ENCODE peak calls at places on chromosome 12, in eight cellular contexts. B is HCT116, U is HepG2, O is A549, W is K562, H is GM12878, K is IMR-90, A is H1. Y is an unnamed sample.

GRCh38 chr12:39782026-39782545 is 162.5 kb upstream of the ABCD2 start:
- DNase-seq in B (no peak), U (no peak), O (no peak), W (no peak), H (no peak), K (no peak), A (no peak), Y (no peak)

GRCh38 chr12:24408305-24408704 is 458.8 kb upstream of the SOX5 start:
- DNase-seq in B (no peak), U (no peak), O (no peak), W (no peak), H (no peak), K (no peak), A (no peak), Y (no peak)

GRCh38 chr12:3718100-3718499 is 34.8 kb downstream of the CRACR2A start:
- DNase-seq in B (no peak), U (no peak), O (no peak), W (no peak), H (no peak), K (no peak), A (no peak), Y (no peak)

GRCh38 chr12:89863332-89863938 is 154.8 kb upstream of the ATP2B1 start:
- DNase-seq in B (no peak), U (no peak), O (no peak), W (no peak), H (peak), K (no peak), A (no peak), Y (no peak)

GRCh38 chr12:63882844-63883243 is 38.3 kb downstream of the SRGAP1 start:
- DNase-seq in B (no peak), U (no peak), O (no peak), W (no peak), H (no peak), K (peak), A (no peak), Y (no peak)

GRCh38 chr12:92560713-92561542 is 141.9 kb upstream of the PLEKHG7 start:
- DNase-seq in B (no peak), U (no peak), O (no peak), W (no peak), H (no peak), K (no peak), A (no peak), Y (no peak)

GRCh38 chr12:575948-576612 is 87.2 kb downstream of the NINJ2 start:
- DNase-seq in B (peak), U (peak), O (peak), W (peak), H (peak), K (peak), A (peak), Y (peak)

GRCh38 chr12:52354197-52354596 is 13.1 kb downstream of the KRT85 start:
- DNase-seq in B (no peak), U (no peak), O (no peak), W (no peak), H (no peak), K (no peak), A (no peak), Y (no peak)

GRCh38 chr12:49220972-49221371 is 32.1 kb upstream of the TUBA1A start:
- DNase-seq in B (no peak), U (no peak), O (no peak), W (no peak), H (no peak), K (no peak), A (no peak), Y (no peak)

GRCh38 chr12:22982635-22983034 is 357.7 kb downstream of the ETNK1 start:
- DNase-seq in B (no peak), U (no peak), O (no peak), W (no peak), H (no peak), K (no peak), A (no peak), Y (no peak)

GRCh38 chr12:120140603-120141002 is 24.1 kb upstream of the RAB35 start:
- DNase-seq in B (no peak), U (no peak), O (no peak), W (no peak), H (no peak), K (peak), A (no peak), Y (no peak)

GRCh38 chr12:114967187-114967586 is 283.2 kb upstream of the TBX3 start:
- DNase-seq in B (no peak), U (no peak), O (no peak), W (no peak), H (no peak), K (no peak), A (no peak), Y (no peak)

GRCh38 chr12:388547-389137 is 478 bp downstream of the KDM5A start:
- DNase-seq in B (no peak), U (no peak), O (peak), W (no peak), H (no peak), K (peak), A (no peak), Y (peak)

GRCh38 chr12:77891531-77892147 is 60.9 kb downstream of the NAV3 start:
- DNase-seq in B (no peak), U (no peak), O (no peak), W (no peak), H (no peak), K (no peak), A (no peak), Y (no peak)

GRCh38 chr12:75954076-75954475 is 77.5 kb downstream of the PHLDA1 start:
- DNase-seq in B (peak), U (peak), O (peak), W (peak), H (no peak), K (peak), A (no peak), Y (peak)

GRCh38 chr12:132597333-132598283 is 12.8 kb downstream of the LRCOL1 start:
- DNase-seq in B (peak), U (no peak), O (no peak), W (no peak), H (no peak), K (peak), A (peak), Y (peak)

GRCh38 chr12:13530966-13531365 is 334.4 kb downstream of the EMP1 start:
- DNase-seq in B (no peak), U (no peak), O (no peak), W (no peak), H (no peak), K (no peak), A (no peak), Y (no peak)

GRCh38 chr12:84891106-84891838 is 21.3 kb downstream of the SLC6A15 start:
- DNase-seq in B (no peak), U (no peak), O (no peak), W (no peak), H (no peak), K (peak), A (no peak), Y (no peak)

GRCh38 chr12:25764892-25765291 is 193.6 kb upstream of the RASSF8 start:
- DNase-seq in B (no peak), U (no peak), O (no peak), W (no peak), H (no peak), K (no peak), A (no peak), Y (no peak)

GRCh38 chr12:113222730-113223531 is 1.7 kb downstream of the TPCN1 start:
- DNase-seq in B (no peak), U (peak), O (peak), W (no peak), H (no peak), K (peak), A (no peak), Y (peak)

GRCh38 chr12:113220593-113221180 is 577 bp upstream of the TPCN1 start:
- DNase-seq in B (no peak), U (no peak), O (peak), W (no peak), H (no peak), K (no peak), A (no peak), Y (no peak)

GRCh38 chr12:113221997-113222729 is 899 bp downstream of the TPCN1 start:
- DNase-seq in B (no peak), U (no peak), O (peak), W (no peak), H (no peak), K (no peak), A (peak), Y (peak)

GRCh38 chr12:113224955-113225354 is 3.7 kb downstream of the TPCN1 start:
- DNase-seq in B (no peak), U (no peak), O (no peak), W (no peak), H (no peak), K (no peak), A (no peak), Y (no peak)

GRCh38 chr12:113221181-113221996 is at the start of gene TPCN1:
- DNase-seq in B (peak), U (peak), O (peak), W (peak), H (peak), K (peak), A (peak), Y (peak)
- TF ChIP-seq POLR2A in B (peak), U (peak), O (peak), W (peak), H (peak), K (peak), A (peak), Y (peak)

DNA sequence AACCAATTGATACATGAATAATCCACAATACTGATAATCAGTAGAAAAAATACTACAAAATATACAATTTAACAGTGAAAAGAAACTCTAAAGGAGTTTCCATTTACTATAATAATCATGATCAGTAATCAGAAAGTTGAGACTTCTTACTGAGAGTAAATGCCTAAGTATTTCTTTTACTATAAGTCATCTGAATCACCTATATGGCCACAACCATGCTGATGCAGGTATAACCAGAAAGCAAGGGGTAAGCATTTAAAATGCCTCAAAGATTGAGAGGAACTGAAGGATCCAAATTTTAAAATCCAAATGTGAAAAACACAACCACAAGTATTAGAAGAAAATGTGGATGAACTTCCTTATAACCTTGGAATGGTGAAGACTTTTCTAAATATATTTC is 23.4 kb downstream of the CDK17 start:
- DNase-seq in B (no peak), U (no peak), O (no peak), W (no peak), H (no peak), K (no peak), A (no peak), Y (no peak)
- H3K4me2 ChIP-seq in B (no peak), U (no peak), O (no peak), W (no peak), H (no peak), K (no peak), A (no peak), Y (peak)

GRCh38 chr12:126914170-126914796 is 1352.7 kb upstream of the TMEM132C start:
- DNase-seq in B (no peak), U (no peak), O (no peak), W (peak), H (no peak), K (no peak), A (no peak), Y (no peak)
- TF ChIP-seq CTCF in B (no peak), U (no peak), O (no peak), W (no peak), H (no peak), K (no peak), A (no peak), Y (no peak)

GRCh38 chr12:122500685-122501488 is at the start of gene ZCCHC8:
- DNase-seq in B (peak), U (peak), O (peak), W (peak), H (peak), K (peak), A (peak), Y (peak)
- TF ChIP-seq POLR2A in B (peak), U (peak), O (peak), W (peak), H (peak), K (peak), A (peak), Y (peak)

GRCh38 chr12:9792185-9792900 is 31.6 kb upstream of the CD69 start:
- DNase-seq in B (no peak), U (no peak), O (no peak), W (no peak), H (no peak), K (no peak), A (no peak), Y (no peak)
- H3K4me2 ChIP-seq in B (no peak), U (no peak), O (no peak), W (no peak), H (no peak), K (peak), A (no peak), Y (peak)

GRCh38 chr12:6567824-6568617 is at the start of gene NOP2:
- DNase-seq in B (peak), U (peak), O (peak), W (peak), H (peak), K (peak), A (peak), Y (peak)

GRCh38 chr12:6569786-6570185 is 1.7 kb upstream of the NOP2 start:
- DNase-seq in B (no peak), U (no peak), O (no peak), W (no peak), H (no peak), K (no peak), A (no peak), Y (no peak)

GRCh38 chr12:6569312-6569711 is 1.2 kb upstream of the NOP2 start:
- DNase-seq in B (no peak), U (no peak), O (no peak), W (no peak), H (no peak), K (no peak), A (no peak), Y (no peak)

GRCh38 chr12:6573001-6573400 is 4.9 kb upstream of the NOP2 start:
- DNase-seq in B (no peak), U (no peak), O (no peak), W (no peak), H (no peak), K (no peak), A (no peak), Y (no peak)

DNA sequence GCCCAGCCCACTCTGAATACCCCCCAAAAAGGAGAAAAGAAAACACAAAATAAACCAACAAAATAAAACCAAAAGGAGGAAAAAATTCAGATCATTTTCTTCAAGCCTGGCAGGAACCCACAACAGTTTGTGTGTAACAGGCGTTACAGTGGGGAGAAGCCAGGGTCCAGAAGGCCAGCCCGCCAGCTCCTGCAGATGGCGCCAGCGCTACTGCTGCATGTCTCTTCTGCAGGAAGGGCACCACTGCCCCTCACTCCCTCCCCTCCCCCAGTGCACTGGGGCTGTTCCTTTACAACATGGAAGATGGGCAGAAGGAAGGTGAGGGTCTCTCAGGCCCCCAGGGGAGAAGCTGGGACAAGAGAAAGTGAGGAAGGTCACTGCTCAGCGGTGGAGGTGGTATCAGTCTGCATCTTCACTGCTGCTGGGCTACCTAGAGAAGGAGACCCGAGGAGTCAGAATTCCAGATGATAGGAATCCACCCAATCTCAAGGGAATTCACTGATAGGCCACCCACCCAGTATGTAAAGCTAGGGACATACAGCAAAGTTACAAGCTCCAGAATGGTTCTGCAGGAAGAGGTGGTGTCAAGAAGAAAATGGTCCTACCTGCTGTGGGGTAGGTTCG is 2.3 kb upstream of the NOP2 start:
- DNase-seq in B (peak), U (peak), O (peak), W (peak), H (no peak), K (no peak), A (peak), Y (peak)
- TF ChIP-seq CTCF in B (peak), U (peak), O (peak), W (peak), H (peak), K (peak), A (peak), Y (peak)